ENCODE peak calls at places on chromosomes 3 and 15, in four cellular contexts. Q is activated CD4-positive, alpha-beta T cell treated with anti-CD3 and anti-CD28 coated beads for 4 hours; N is activated T-cell treated with anti-CD3 and anti-CD28 coated beads, Interleukin-2, amount 50 U/mL, for 72 hours; P is T-cell. Y is an unnamed sample.

GRCh38 chr3:125585595-125586223 is 9.6 kb downstream of the OSBPL11 start:
- DNase-seq in N (peak; percentile 52), P (no peak), Q (peak; percentile 27), Y (peak; percentile 85)

GRCh38 chr15:70149667-70150404 is 52.1 kb upstream of the TLE3 start:
- DNase-seq in Q (no peak), P (no peak), N (no peak), Y (peak; percentile 76)

GRCh38 chr15:86403914-86404583 is 324.4 kb downstream of the AGBL1 start:
- DNase-seq in N (no peak), P (no peak), Q (no peak), Y (no peak)

GRCh38 chr3:29912600-29913288 is 631.9 kb downstream of the RBMS3 start:
- DNase-seq in Q (no peak), P (no peak), N (no peak), Y (no peak)

GRCh38 chr3:65153850-65154512 is 466.2 kb upstream of the ADAMTS9 start:
- DNase-seq in N (no peak), Q (no peak), P (no peak), Y (no peak)

GRCh38 chr15:81575436-81576123 is 201.6 kb upstream of the TMC3 start:
- DNase-seq in N (no peak), P (no peak), Q (no peak), Y (no peak)

GRCh38 chr15:25795061-25795460 is 68.1 kb downstream of the ATP10A start:
- DNase-seq in P (no peak), N (no peak), Q (no peak), Y (no peak)

GRCh38 chr3:59386165-59386564 is 336.3 kb upstream of the CFAP20DC start:
- DNase-seq in Q (no peak), P (no peak), N (no peak), Y (no peak)

GRCh38 chr15:89807689-89808088 is 7.0 kb downstream of the ANPEP start:
- DNase-seq in Q (no peak), P (no peak), N (no peak), Y (no peak)

GRCh38 chr3:160226740-160227048 is 1.5 kb downstream of the C3orf80 start:
- DNase-seq in N (no peak), Q (no peak), P (no peak), Y (no peak)

GRCh38 chr3:9448643-9449042 is 51.2 kb downstream of the SETD5 start:
- DNase-seq in P (no peak), Q (no peak), N (no peak), Y (no peak)

GRCh38 chr3:83890763-83891135 is 1068.0 kb upstream of the CADM2 start:
- DNase-seq in P (no peak), Q (no peak), N (no peak), Y (no peak)

GRCh38 chr15:55060831-55061230 is 135.9 kb downstream of the RSL24D1 start:
- DNase-seq in P (no peak), N (no peak), Q (no peak), Y (no peak)

GRCh38 chr3:8970971-8971589 is 7.8 kb upstream of the RAD18 start:
- DNase-seq in P (peak; percentile 43), N (peak; percentile 77), Q (peak; percentile 81), Y (peak; percentile 62)

GRCh38 chr15:51089699-51090098 is 5.0 kb downstream of the TNFAIP8L3 start:
- DNase-seq in P (no peak), N (no peak), Q (no peak), Y (no peak)

GRCh38 chr15:101237161-101237775 is 14.6 kb downstream of the CHSY1 start:
- DNase-seq in P (no peak), Q (no peak), N (no peak), Y (no peak)

GRCh38 chr3:35724106-35724505 is 84.8 kb downstream of the ARPP21 start:
- DNase-seq in N (no peak), Q (no peak), P (no peak), Y (no peak)

GRCh38 chr15:60780147-60780546 is 301.2 kb upstream of the ICE2 start:
- DNase-seq in P (no peak), Q (no peak), N (no peak), Y (no peak)

GRCh38 chr3:138578961-138579574 is 15.0 kb downstream of the CEP70 start:
- DNase-seq in N (no peak), P (no peak), Q (no peak), Y (no peak)

GRCh38 chr15:71334434-71334833 is 219.2 kb downstream of the THSD4 start:
- DNase-seq in P (no peak), N (no peak), Q (no peak), Y (no peak)

GRCh38 chr15:89772933-89773583 is 3.1 kb upstream of the MESP2 start:
- DNase-seq in P (no peak), N (no peak), Q (no peak), Y (no peak)

GRCh38 chr3:71710906-71711494 is 14.2 kb downstream of the EIF4E3 start:
- DNase-seq in P (no peak), Q (no peak), N (no peak), Y (peak; percentile 49)

GRCh38 chr3:133663569-133664313 is 2.0 kb upstream of the TOPBP1 start:
- DNase-seq in Q (peak; percentile 26), N (peak; percentile 50), P (no peak), Y (peak; percentile 59)

GRCh38 chr3:11582123-11582968 is 61.4 kb downstream of the VGLL4 start:
- DNase-seq in Q (no peak), P (no peak), N (no peak), Y (peak; percentile 65)

GRCh38 chr15:35305906-35306305 is 220.8 kb upstream of the NANOGP8 start:
- DNase-seq in N (no peak), Q (no peak), P (no peak), Y (peak; percentile 91)

GRCh38 chr3:16058511-16058910 is 116.0 kb upstream of the GALNT15 start:
- DNase-seq in P (no peak), Q (no peak), N (no peak), Y (no peak)

GRCh38 chr15:63503739-63504246 is 600 bp upstream of the USP3 start:
- DNase-seq in N (peak; percentile 89), P (peak; percentile 84), Q (peak; percentile 91), Y (peak; percentile 74)